ENCODE peak calls at places on chromosome 1, in ten cellular contexts. H is astrocyte of the spinal cord, E is A549, R is fibroblast of pulmonary artery, F is endothelial cell of umbilical vein, W is hepatocyte, V is prostate gland, K is esophagus muscularis mucosa, D is uterus, O is left ventricle myocardium inferior. I is an unnamed sample.

GRCh38 chr1:32336963-32337675 is 1.1 kb upstream of the MARCKSL1 start:
- DNase-seq in H (no peak), E (no peak), R (peak; percentile 68), F (no peak), W (no peak), V (no peak), K (no peak), D (no peak), O (peak; percentile 49), I (peak; percentile 86)

GRCh38 chr1:73860421-73860950 is 337.5 kb downstream of the LRRIQ3 start:
- DNase-seq in H (no peak), E (no peak), R (no peak), F (no peak), W (no peak), V (no peak), K (no peak), D (no peak), O (no peak), I (no peak)

GRCh38 chr1:23947366-23947765 is 12.3 kb upstream of the PNRC2 start:
- DNase-seq in H (no peak), E (no peak), R (no peak), F (no peak), W (no peak), V (no peak), K (no peak), D (no peak), O (no peak), I (no peak)

GRCh38 chr1:50995651-50996050 is 25.6 kb downstream of the CDKN2C start:
- DNase-seq in H (no peak), E (no peak), R (no peak), F (no peak), W (no peak), V (no peak), K (no peak), D (no peak), O (no peak), I (no peak)

GRCh38 chr1:93899543-93900207 is 9.6 kb downstream of the GCLM start:
- DNase-seq in H (no peak), E (no peak), R (no peak), F (no peak), W (no peak), V (no peak), K (no peak), D (no peak), O (no peak), I (no peak)

GRCh38 chr1:229563701-229564100 is 5.2 kb upstream of the ABCB10 start:
- DNase-seq in H (no peak), E (no peak), R (peak; percentile 63), F (no peak), W (no peak), V (no peak), K (no peak), D (peak; percentile 34), O (no peak), I (no peak)

GRCh38 chr1:182549346-182549745 is 39.7 kb downstream of the RNASEL start:
- DNase-seq in H (no peak), E (no peak), R (no peak), F (no peak), W (no peak), V (no peak), K (peak; percentile 57), D (no peak), O (no peak), I (no peak)

GRCh38 chr1:190479028-190479427 is 1.4 kb upstream of the BRINP3 start:
- DNase-seq in H (no peak), E (no peak), R (peak; percentile 16), F (peak; percentile 53), W (peak; percentile 63), V (no peak), K (no peak), D (no peak), O (no peak), I (no peak)

DNA sequence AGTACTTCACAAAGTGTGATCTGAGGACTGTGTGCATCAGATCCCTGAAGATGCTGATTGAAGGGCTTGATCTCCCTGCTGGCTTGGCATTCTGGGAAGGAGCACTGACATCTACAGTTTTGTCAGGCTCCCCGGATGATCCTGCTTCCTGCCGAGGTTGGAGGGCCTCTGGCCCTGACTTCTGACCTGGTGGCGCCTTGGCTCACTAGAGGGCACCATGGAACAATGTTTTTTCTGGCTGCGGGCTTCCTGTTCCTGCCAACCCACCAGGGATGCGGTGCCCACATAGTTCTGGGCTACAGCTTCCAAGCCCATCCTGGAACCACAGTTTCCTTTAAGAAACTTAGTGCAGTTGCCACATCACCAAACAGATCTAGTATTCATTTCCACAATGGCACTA is 38.8 kb upstream of the RASAL2 start:
- DNase-seq in H (no peak), E (peak; percentile 66), R (no peak), F (no peak), W (no peak), V (no peak), K (no peak), D (no peak), O (peak; percentile 43), I (no peak)
- TF ChIP-seq CTCF in H (peak; percentile 12), E (peak; percentile 66), R (no peak), F (no peak), W (peak; percentile 19), V (no peak), K (no peak), D (peak; percentile 8), O (peak; percentile 58), I (peak; percentile 30)

GRCh38 chr1:41868241-41868953 is 50.3 kb downstream of the HIVEP3 start:
- DNase-seq in H (no peak), E (no peak), R (no peak), F (no peak), W (no peak), V (no peak), K (no peak), D (no peak), O (no peak), I (peak; percentile 57)
- TF ChIP-seq CTCF in H (no peak), E (no peak), R (peak; percentile 5), F (no peak), W (no peak), V (no peak), K (no peak), D (no peak), O (no peak), I (peak; percentile 49)

GRCh38 chr1:17128361-17128760 is 9.1 kb upstream of the PADI2 start:
- DNase-seq in H (peak; percentile 94), E (peak; percentile 74), R (peak; percentile 96), F (peak; percentile 96), W (no peak), V (no peak), K (no peak), D (no peak), O (no peak), I (no peak)

GRCh38 chr1:17122449-17123194 is 3.4 kb upstream of the PADI2 start:
- DNase-seq in H (peak; percentile 22), E (no peak), R (peak; percentile 53), F (peak; percentile 74), W (no peak), V (no peak), K (no peak), D (no peak), O (no peak), I (no peak)

GRCh38 chr1:17121881-17122280 is 2.6 kb upstream of the PADI2 start:
- DNase-seq in H (peak; percentile 9), E (no peak), R (no peak), F (no peak), W (no peak), V (no peak), K (no peak), D (no peak), O (no peak), I (no peak)

GRCh38 chr1:17123196-17124045 is 4.2 kb upstream of the PADI2 start:
- DNase-seq in H (no peak), E (no peak), R (no peak), F (no peak), W (no peak), V (no peak), K (no peak), D (no peak), O (no peak), I (no peak)

GRCh38 chr1:17125756-17126237 is 6.5 kb upstream of the PADI2 start:
- DNase-seq in H (peak; percentile 80), E (peak; percentile 79), R (peak; percentile 83), F (peak; percentile 71), W (peak; percentile 94), V (peak; percentile 84), K (peak; percentile 95), D (peak; percentile 71), O (peak; percentile 83), I (peak; percentile 91)
- TF ChIP-seq CTCF in H (peak; percentile 90), E (peak; percentile 92), R (peak; percentile 88), F (peak; percentile 93), W (peak; percentile 95), V (peak; percentile 98), K (peak; percentile 91), D (peak; percentile 97), O (peak; percentile 98), I (peak; percentile 89)

GRCh38 chr1:201283836-201284553 is 689 bp downstream of the PKP1 start:
- DNase-seq in H (no peak), E (no peak), R (no peak), F (no peak), W (no peak), V (no peak), K (no peak), D (no peak), O (no peak), I (no peak)

GRCh38 chr1:201281573-201281972 is 1.7 kb upstream of the PKP1 start:
- DNase-seq in H (no peak), E (no peak), R (no peak), F (no peak), W (no peak), V (no peak), K (no peak), D (no peak), O (no peak), I (no peak)

GRCh38 chr1:201284636-201285035 is 1.3 kb downstream of the PKP1 start:
- DNase-seq in H (no peak), E (no peak), R (no peak), F (no peak), W (no peak), V (no peak), K (no peak), D (no peak), O (no peak), I (no peak)

GRCh38 chr1:201282216-201282615 is 1.1 kb upstream of the PKP1 start:
- DNase-seq in H (no peak), E (no peak), R (no peak), F (no peak), W (no peak), V (no peak), K (no peak), D (no peak), O (no peak), I (no peak)

DNA sequence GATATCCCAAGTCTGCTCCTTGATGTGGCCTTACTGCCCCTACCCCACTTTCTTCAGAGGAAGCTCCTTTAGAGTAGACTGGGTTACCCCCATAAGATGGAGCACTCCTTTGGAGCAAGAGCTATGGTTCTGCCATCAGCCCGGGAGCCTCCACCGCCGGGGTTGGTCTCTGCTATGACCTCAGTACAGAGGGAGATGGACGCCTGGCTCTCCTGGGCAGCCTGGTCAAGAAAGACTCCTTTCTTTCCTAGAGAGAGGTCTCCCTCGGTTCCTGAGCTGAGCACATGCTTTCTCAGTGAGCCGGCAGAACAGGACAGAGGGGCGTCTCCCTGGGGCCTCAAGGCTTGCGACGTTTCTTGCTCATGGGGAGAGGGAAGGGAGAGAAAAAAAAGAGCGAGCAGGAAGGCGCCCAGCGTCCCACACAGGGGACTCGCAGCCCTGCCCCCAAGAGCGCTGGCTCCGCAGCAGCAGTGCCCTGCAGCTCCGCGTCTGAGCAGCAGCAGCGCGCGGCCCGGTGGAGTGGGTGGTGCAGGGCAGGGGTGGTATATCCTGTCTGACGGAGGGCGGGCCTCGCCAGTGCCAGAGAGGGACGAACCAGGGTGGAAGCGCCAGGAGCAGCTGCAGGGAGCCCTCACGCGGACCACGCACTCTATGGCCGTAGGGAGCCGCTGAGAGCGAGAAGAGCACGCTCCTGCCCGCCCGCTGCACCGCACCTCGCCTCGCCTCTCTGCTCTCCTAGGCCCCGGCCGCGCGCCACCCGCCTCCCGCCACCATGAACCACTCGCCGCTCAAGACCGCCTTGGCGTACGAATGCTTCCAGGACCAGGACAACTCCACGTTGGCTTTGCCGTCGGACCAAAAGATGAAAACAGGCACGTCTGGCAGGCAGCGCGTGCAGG is at the start of gene PKP1:
- DNase-seq in H (no peak), E (no peak), R (no peak), F (no peak), W (peak; percentile 65), V (peak; percentile 94), K (no peak), D (no peak), O (no peak), I (no peak)
- TF ChIP-seq CTCF in H (no peak), E (no peak), R (no peak), F (no peak), W (no peak), V (no peak), K (no peak), D (no peak), O (no peak), I (no peak)